ENCODE peak calls at places on chromosomes 4 and X, in six cellular contexts. N, J, T, C, S and M are unnamed samples.

GRCh38 chr4:170538821-170539473 is 449.2 kb upstream of the AADAT start:
- DNase-seq in J (no peak), C (no peak), T (no peak), S (no peak), N (no peak), M (no peak)

GRCh38 chr4:188092824-188093223 is 16.6 kb downstream of the TRIML2 start:
- DNase-seq in J (no peak), S (no peak), N (no peak), T (no peak), C (no peak), M (no peak)

GRCh38 chr4:65954416-65954815 is 284.1 kb upstream of the EPHA5 start:
- DNase-seq in C (no peak), J (no peak), T (no peak), N (no peak), S (no peak), M (no peak)

GRCh38 chr4:70901984-70902576 is at the start of gene MOB1B:
- DNase-seq in S (peak; percentile 93), T (peak; percentile 84), J (peak; percentile 93), C (peak; percentile 45), N (peak; percentile 92), M (peak; percentile 94)

GRCh38 chrX:97027384-97027922 is 143.7 kb downstream of the RPA4 start:
- DNase-seq in S (no peak), N (no peak), J (no peak), C (no peak), T (no peak), M (no peak)

GRCh38 chr4:37641886-37642849 is 44.0 kb downstream of the RELL1 start:
- DNase-seq in T (no peak), C (no peak), N (no peak), J (no peak), S (no peak), M (no peak)

GRCh38 chr4:104826171-104826570 is 320.5 kb upstream of the TET2 start:
- DNase-seq in C (no peak), T (no peak), S (no peak), N (no peak), J (no peak), M (no peak)

GRCh38 chrX:52139545-52139895 is 45.2 kb upstream of the MAGED4 start:
- DNase-seq in S (no peak), C (no peak), T (no peak), N (no peak), J (no peak), M (no peak)

GRCh38 chrX:151633157-151633556 is 62.1 kb upstream of the PRRG3 start:
- DNase-seq in C (no peak), T (no peak), N (no peak), S (no peak), J (no peak), M (no peak)

GRCh38 chr4:88957570-88957969 is 99.4 kb downstream of the FAM13A start:
- DNase-seq in N (no peak), T (no peak), J (no peak), C (no peak), S (no peak), M (no peak)

GRCh38 chrX:130125090-130125489 is 14.8 kb upstream of the ELF4 start:
- DNase-seq in S (peak; percentile 80), J (no peak), N (no peak), T (peak; percentile 83), C (no peak), M (no peak)

GRCh38 chr4:25377572-25377882 is 464 bp downstream of the ANAPC4 start:
- DNase-seq in C (no peak), S (no peak), N (no peak), J (no peak), T (no peak), M (peak; percentile 13)

GRCh38 chr4:139416073-139416673 is 37.7 kb upstream of the RAB33B start:
- DNase-seq in J (peak; percentile 24), T (no peak), C (peak; percentile 18), S (no peak), N (peak; percentile 9), M (peak; percentile 33)

GRCh38 chr4:20895988-20896387 is 195.7 kb downstream of the PACRGL start:
- DNase-seq in N (no peak), C (no peak), T (no peak), S (no peak), J (no peak), M (no peak)
- TF ChIP-seq CTCF in N (no peak), C (no peak), T (no peak), S (no peak), J (no peak), M (no peak)

GRCh38 chr4:93671093-93671492 is 157.5 kb upstream of the ATOH1 start:
- DNase-seq in S (no peak), T (no peak), N (no peak), C (no peak), J (no peak), M (no peak)

GRCh38 chr4:93670434-93670833 is 158.1 kb upstream of the ATOH1 start:
- DNase-seq in S (no peak), J (no peak), C (no peak), N (no peak), T (no peak), M (no peak)
- TF ChIP-seq CTCF in S (no peak), J (no peak), C (no peak), N (no peak), T (no peak), M (no peak)

DNA sequence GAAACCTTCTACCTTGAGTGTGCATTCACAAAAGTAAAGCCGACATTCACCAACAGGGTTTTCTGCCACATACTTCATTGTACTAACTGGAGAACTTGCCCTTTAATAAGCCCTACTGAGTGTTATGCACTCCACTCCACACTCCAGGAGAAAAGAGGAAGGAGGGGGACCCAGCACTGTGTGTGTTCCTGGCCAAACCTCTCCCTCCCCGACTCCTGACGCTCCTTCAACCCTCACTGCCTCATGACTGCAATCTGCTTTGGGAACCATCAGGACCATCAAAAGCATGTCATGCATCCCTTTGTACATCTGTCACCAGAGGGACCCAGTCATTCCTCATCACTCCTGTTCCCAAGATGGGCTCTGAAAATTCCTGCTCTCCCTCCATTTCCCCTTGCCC is 143.7 kb downstream of the RASL11B start:
- DNase-seq in T (no peak), J (no peak), S (no peak), C (no peak), N (no peak), M (no peak)
- TF ChIP-seq CTCF in T (no peak), J (no peak), S (no peak), C (no peak), N (no peak), M (no peak)

DNA sequence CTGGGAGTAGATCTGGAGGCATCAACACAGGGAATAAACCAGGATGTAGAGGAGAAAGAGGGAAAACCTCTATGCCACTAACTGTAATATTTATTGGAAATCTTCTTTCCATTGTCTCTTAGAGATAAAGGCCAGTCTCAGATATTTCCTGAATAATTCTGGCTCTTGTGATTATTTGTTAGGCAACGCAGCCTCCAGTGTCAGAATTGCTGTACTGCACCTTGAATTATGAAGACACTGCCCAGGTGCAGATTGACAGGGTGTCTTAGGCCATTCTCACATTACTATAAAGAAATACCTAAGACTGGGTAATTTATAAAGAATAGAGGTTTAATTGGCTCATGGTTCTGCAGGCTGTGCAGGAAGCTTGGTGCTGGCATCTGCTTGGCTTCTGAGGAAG is 100.7 kb upstream of the ZDHHC15 start:
- DNase-seq in S (no peak), J (peak; percentile 3), N (peak; percentile 2), T (no peak), C (no peak), M (no peak)
- TF ChIP-seq CTCF in S (peak; percentile 33), J (peak; percentile 28), N (peak; percentile 53), T (no peak), C (peak; percentile 13), M (no peak)

GRCh38 chrX:131812847-131813825 is 210.0 kb upstream of the STK26 start:
- DNase-seq in N (no peak), J (peak; percentile 70), C (peak; percentile 30), S (peak; percentile 71), T (peak; percentile 76), M (peak; percentile 70)
- TF ChIP-seq CTCF in N (no peak), J (peak; percentile 39), C (peak; percentile 11), S (peak; percentile 35), T (no peak), M (peak; percentile 21)

DNA sequence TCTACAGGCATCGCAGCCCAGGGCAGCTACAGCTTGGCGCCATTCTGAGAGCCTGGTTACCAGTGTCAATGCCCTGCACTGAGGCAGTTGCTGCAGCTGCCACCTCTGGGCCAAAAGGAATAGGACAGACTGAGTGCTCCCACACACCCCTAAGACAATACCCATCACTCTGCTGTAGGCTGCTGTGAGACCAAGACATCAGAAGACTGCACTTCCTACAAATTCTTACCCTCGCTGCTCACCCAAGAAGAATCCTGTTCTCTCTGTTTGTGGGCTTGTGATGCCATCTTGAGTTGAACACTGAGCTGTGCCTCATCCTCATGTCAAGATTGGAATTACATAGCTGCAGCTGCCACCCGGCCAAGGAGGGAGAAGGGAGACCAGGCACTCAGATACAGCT is 1847.0 kb upstream of the PCDH10 start:
- DNase-seq in T (no peak), C (no peak), J (no peak), S (no peak), N (no peak), M (no peak)
- TF ChIP-seq CTCF in T (no peak), C (no peak), J (no peak), S (no peak), N (no peak), M (no peak)